ENCODE peak calls at places on chromosomes 2 and 18, in five cellular contexts. R, X, S, T and Q are unnamed samples.

GRCh38 chr2:74041182-74041581 is 56.5 kb downstream of the TET3 start:
- DNase-seq in R (no peak), T (no peak), S (no peak), X (no peak), Q (peak; percentile 47)

GRCh38 chr2:164542584-164543021 is 78.7 kb downstream of the GRB14 start:
- DNase-seq in R (peak; percentile 54), X (peak; percentile 76), T (no peak), S (peak; percentile 93), Q (no peak)

GRCh38 chr2:86211796-86212188 is 12.5 kb downstream of the MRPL35 start:
- DNase-seq in T (no peak), R (no peak), X (no peak), S (no peak), Q (no peak)

GRCh38 chr2:66717491-66717890 is 282.6 kb downstream of the MEIS1 start:
- DNase-seq in T (no peak), R (no peak), S (peak; percentile 26), X (peak; percentile 71), Q (no peak)

GRCh38 chr2:133266926-133267590 is 301.2 kb downstream of the NCKAP5 start:
- DNase-seq in S (no peak), X (no peak), R (peak; percentile 25), T (no peak), Q (no peak)

GRCh38 chr2:209411296-209411695 is 12.6 kb upstream of the MAP2 start:
- DNase-seq in S (no peak), T (no peak), X (no peak), R (no peak), Q (no peak)

GRCh38 chr2:223760838-223761502 is 76.4 kb downstream of the AP1S3 start:
- DNase-seq in S (peak; percentile 91), T (no peak), X (peak; percentile 83), R (peak; percentile 96), Q (no peak)

GRCh38 chr18:61360440-61361383 is 27.5 kb downstream of the CDH20 start:
- DNase-seq in S (no peak), X (no peak), T (no peak), R (no peak), Q (no peak)

GRCh38 chr2:38254796-38255195 is 122.3 kb downstream of the ATL2 start:
- DNase-seq in T (no peak), X (no peak), S (no peak), R (no peak), Q (no peak)

GRCh38 chr2:96264656-96265348 is 995 bp downstream of the TMEM127 start:
- DNase-seq in T (no peak), X (peak; percentile 46), R (no peak), S (peak; percentile 45), Q (peak; percentile 69)

GRCh38 chr2:239283288-239283945 is 117.4 kb downstream of the HDAC4 start:
- DNase-seq in S (no peak), X (no peak), R (no peak), T (no peak), Q (peak; percentile 12)

GRCh38 chr2:100252811-100253698 is 69.2 kb downstream of the LONRF2 start:
- DNase-seq in T (no peak), X (no peak), R (no peak), S (no peak), Q (peak; percentile 59)

GRCh38 chr2:33135645-33136044 is 188.9 kb downstream of the LTBP1 start:
- DNase-seq in X (no peak), R (no peak), T (no peak), S (peak; percentile 59), Q (no peak)

GRCh38 chr2:20613342-20613916 is 37.5 kb downstream of the HS1BP3 start:
- DNase-seq in T (no peak), S (no peak), X (no peak), R (no peak), Q (peak; percentile 61)

GRCh38 chr2:133733856-133734255 is 165.6 kb upstream of the NCKAP5 start:
- DNase-seq in X (peak; percentile 77), R (no peak), T (peak; percentile 48), S (peak; percentile 92), Q (no peak)

GRCh38 chr2:26245810-26246209 is 1.1 kb downstream of the HADHB start:
- DNase-seq in T (no peak), X (no peak), R (peak; percentile 26), S (peak; percentile 24), Q (no peak)

GRCh38 chr2:130985831-130986649 is 107.2 kb downstream of the FAM168B start:
- DNase-seq in R (no peak), S (no peak), T (no peak), X (no peak), Q (no peak)

GRCh38 chr2:158805936-158806335 is 10.8 kb downstream of the DAPL1 start:
- DNase-seq in R (no peak), T (no peak), X (no peak), S (no peak), Q (no peak)

GRCh38 chr2:174792309-174793025 is 28.2 kb upstream of the CHRNA1 start:
- DNase-seq in R (no peak), T (no peak), X (no peak), S (no peak), Q (no peak)

GRCh38 chr2:126527836-126528490 is 128.0 kb upstream of the GYPC start:
- DNase-seq in X (peak; percentile 58), T (peak; percentile 13), R (no peak), S (peak; percentile 13), Q (peak; percentile 84)

GRCh38 chr2:85134255-85135065 is 1.3 kb downstream of the TCF7L1 start:
- DNase-seq in R (peak; percentile 28), T (no peak), X (no peak), S (peak; percentile 56), Q (peak; percentile 81)

GRCh38 chr2:118249970-118250369 is 161.7 kb downstream of the INSIG2 start:
- DNase-seq in R (peak; percentile 80), X (no peak), T (no peak), S (peak; percentile 49), Q (no peak)

GRCh38 chr2:17543848-17544645 is 3.6 kb downstream of the VSNL1 start:
- DNase-seq in R (peak; percentile 43), S (peak; percentile 71), T (no peak), X (peak; percentile 79), Q (no peak)

GRCh38 chr18:49168970-49169619 is 218.3 kb upstream of the SMAD7 start:
- DNase-seq in R (no peak), T (no peak), S (no peak), X (no peak), Q (no peak)

DNA sequence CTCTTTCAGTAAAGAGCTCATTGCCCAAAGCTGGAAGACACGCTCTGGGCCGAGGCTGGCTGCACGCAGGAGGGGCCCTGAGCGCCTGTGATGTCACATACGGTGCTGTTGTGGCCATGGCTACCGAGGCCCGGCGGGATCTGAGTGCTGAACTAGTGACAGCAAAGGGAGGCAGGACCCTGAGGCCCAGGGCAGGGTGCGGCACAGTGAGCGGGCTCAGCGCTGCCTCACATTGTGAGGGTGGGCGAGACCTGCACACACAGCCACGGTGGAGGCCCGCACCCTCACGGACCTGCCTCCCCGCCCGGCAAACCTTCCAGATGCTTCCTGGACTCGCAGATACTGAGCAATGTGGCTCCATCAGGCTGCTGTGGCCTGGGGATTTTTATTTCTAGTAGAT is 133.9 kb upstream of the CTDP1 start:
- DNase-seq in R (no peak), S (no peak), X (no peak), T (no peak), Q (peak; percentile 50)
- H3K4me3 ChIP-seq in R (no peak overlapping the region), S (no peak overlapping the region), X (no peak overlapping the region), T (no peak overlapping the region), Q (no peak overlapping the region)

GRCh38 chr2:7794916-7795315 is 877.7 kb downstream of the RNF144A start:
- DNase-seq in T (no peak), R (no peak), S (peak; percentile 11), X (no peak), Q (no peak)
- H3K27ac ChIP-seq in T (no peak overlapping the region), R (no peak overlapping the region), S (no peak overlapping the region), X (no peak overlapping the region), Q (no peak overlapping the region)

DNA sequence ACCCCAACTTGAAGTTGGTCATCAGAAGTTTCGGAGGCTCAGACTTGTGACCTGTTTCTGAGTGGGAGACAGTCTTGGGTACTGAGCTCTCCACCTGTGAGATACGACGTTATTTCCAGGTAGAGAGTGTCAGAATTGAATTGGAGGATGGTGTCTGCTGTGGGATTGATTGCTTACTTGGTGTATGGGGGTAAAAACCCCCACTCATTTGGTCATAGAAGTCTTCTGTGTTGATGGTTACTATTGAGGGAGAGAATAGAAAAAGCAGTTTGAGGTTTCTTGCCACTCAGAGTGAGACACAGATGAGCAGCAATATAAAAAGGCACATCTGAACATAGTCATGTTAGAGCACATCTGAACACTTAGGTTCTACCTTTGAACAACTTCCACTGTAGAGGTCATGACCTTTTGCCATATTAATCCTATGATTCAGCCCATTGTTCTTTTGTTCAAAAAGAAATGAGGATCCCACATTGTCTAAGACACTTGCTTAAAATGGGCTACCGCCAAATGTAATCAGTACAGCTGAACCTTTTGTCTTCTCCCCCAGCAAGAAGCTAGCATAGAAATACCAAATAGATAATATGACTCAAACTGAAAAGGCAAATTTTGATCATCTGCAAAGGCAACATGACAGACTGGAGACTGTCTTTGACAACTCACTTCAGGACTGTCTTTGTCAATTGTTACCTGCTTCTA is 73.3 kb downstream of the NAB1 start:
- DNase-seq in X (no peak), T (no peak), S (peak; percentile 8), R (peak; percentile 17), Q (no peak)
- H3K4me3 ChIP-seq in X (no peak overlapping the region), T (no peak overlapping the region), S (no peak overlapping the region), R (no peak overlapping the region), Q (no peak overlapping the region)

GRCh38 chr2:201751566-201751965 is 29.2 kb downstream of the ALS2 start:
- DNase-seq in S (no peak), T (no peak), X (no peak), R (no peak), Q (no peak)
- H3K27ac ChIP-seq in S (no peak overlapping the region), T (no peak overlapping the region), X (no peak overlapping the region), R (no peak overlapping the region), Q (no peak overlapping the region)

DNA sequence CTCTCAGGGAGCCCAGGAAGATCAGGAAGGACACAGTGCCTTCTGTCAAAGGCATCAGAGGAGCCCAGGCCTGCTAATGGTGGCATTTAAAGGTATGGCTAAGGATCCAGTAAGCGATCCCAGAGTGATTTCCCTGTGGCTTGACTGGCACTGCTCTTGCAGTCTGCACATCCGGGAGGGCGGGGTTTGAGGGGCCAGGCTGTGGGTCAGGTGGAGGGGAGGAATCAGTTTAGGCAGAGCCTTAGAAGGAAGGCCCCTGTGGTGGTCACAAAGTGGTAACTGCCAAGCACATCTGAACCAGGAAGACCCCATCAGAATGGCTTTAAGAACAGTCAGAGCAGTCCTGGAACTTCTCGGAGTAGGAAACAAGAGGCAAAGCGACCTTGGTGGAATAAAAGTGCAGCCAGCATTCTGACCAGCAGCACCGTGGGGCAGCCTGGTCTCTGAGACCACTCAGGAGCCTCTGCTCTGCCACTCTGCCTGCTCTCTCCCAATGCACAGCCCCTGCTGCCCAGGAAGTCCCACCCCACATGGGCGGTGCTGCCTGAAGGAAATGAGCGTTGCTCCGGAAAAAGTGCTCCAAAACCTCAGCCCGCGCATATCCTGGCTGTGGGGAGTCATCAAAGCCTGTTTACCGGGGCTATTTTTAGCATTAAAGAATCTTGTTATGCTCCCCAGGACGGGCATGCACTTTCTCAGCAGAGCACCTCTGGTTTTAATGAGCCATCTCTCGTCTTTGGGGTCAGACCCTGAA is 54.4 kb downstream of the EPAS1 start:
- DNase-seq in T (no peak), S (no peak), X (no peak), R (no peak), Q (peak; percentile 72)
- H3K4me3 ChIP-seq in T (no peak overlapping the region), S (no peak overlapping the region), X (no peak overlapping the region), R (no peak overlapping the region), Q (no peak overlapping the region)

GRCh38 chr2:187404431-187405110 is 43.5 kb downstream of the CALCRL start:
- DNase-seq in S (no peak), T (no peak), X (peak; percentile 6), R (no peak), Q (no peak)
- H3K27ac ChIP-seq in S (no peak overlapping the region), T (no peak overlapping the region), X (peak overlapping the region; percentile 46), R (no peak overlapping the region), Q (peak overlapping the region; percentile 72)